ENCODE peak calls at places on chromosomes 16 and 17, in five cellular contexts. K is aorta; S is effector memory CD4-positive, alpha-beta T cell; W is uterus; V is PC-3. Y is an unnamed sample. For H3K36me3, the result is how much of the 10 kb centered on the place peaks cover.

GRCh38 chr17:3985800-3986199 is 21.6 kb upstream of the ATP2A3 start:
- DNase-seq in K (no peak), S (no peak), W (no peak), V (no peak), Y (no peak)

GRCh38 chr17:75079023-75079373 is 8.8 kb upstream of the SLC16A5 start:
- DNase-seq in K (no peak), S (no peak), W (no peak), V (no peak), Y (no peak)

GRCh38 chr16:11836653-11837244 is 14.6 kb downstream of the RSL1D1 start:
- DNase-seq in K (no peak), S (no peak), W (no peak), V (peak), Y (no peak)

GRCh38 chr16:25108054-25108453 is 3.5 kb upstream of the LCMT1 start:
- DNase-seq in K (no peak), S (peak), W (no peak), V (peak), Y (peak)

GRCh38 chr17:53626286-53626685 is 196.4 kb upstream of the KIF2B start:
- DNase-seq in K (no peak), S (no peak), W (no peak), V (peak), Y (no peak)

GRCh38 chr17:12512712-12513355 is 152.9 kb upstream of the MYOCD start:
- DNase-seq in K (no peak), S (no peak), W (no peak), V (no peak), Y (no peak)

GRCh38 chr17:61542027-61542426 is 49.0 kb downstream of the NACA2 start:
- DNase-seq in K (no peak), S (no peak), W (no peak), V (no peak), Y (no peak)

GRCh38 chr16:8826278-8826879 is 28.7 kb downstream of the PMM2 start:
- DNase-seq in K (no peak), S (no peak), W (no peak), V (no peak), Y (no peak)

GRCh38 chr16:89489731-89490385 is 503 bp downstream of the ANKRD11 start:
- DNase-seq in K (no peak), S (no peak), W (peak), V (no peak), Y (no peak)

GRCh38 chr17:15475620-15476354 is 8.4 kb upstream of the CDRT4 start:
- DNase-seq in K (no peak), S (no peak), W (no peak), V (no peak), Y (no peak)

GRCh38 chr16:67537270-67537635 is 8.6 kb downstream of the RIPOR1 start:
- DNase-seq in K (peak), S (peak), W (peak), V (no peak), Y (peak)

GRCh38 chr17:31093866-31094599 is 744 bp upstream of the NF1 start:
- DNase-seq in K (no peak), S (no peak), W (no peak), V (no peak), Y (peak)

GRCh38 chr17:82241183-82241925 is 12.5 kb downstream of the SLC16A3 start:
- DNase-seq in K (peak), S (no peak), W (peak), V (peak), Y (no peak)

GRCh38 chr17:58529275-58529674 is 14.8 kb upstream of the MTMR4 start:
- DNase-seq in K (no peak), S (no peak), W (no peak), V (no peak), Y (no peak)

GRCh38 chr17:65013613-65014391 is 42.7 kb downstream of the GNA13 start:
- DNase-seq in K (no peak), S (no peak), W (no peak), V (peak), Y (no peak)

GRCh38 chr16:30983289-30983889 is 1.6 kb upstream of the HSD3B7 start:
- DNase-seq in K (no peak), S (no peak), W (no peak), V (no peak), Y (no peak)

GRCh38 chr17:29181226-29181625 is 1.0 kb upstream of the MYO18A start:
- DNase-seq in K (no peak), S (no peak), W (no peak), V (no peak), Y (no peak)

GRCh38 chr17:39920218-39921210 is 2.1 kb upstream of the GSDMB start:
- DNase-seq in K (peak), S (peak), W (no peak), V (no peak), Y (peak)

GRCh38 chr17:45029758-45030423 is 21.5 kb downstream of the DCAKD start:
- DNase-seq in K (no peak), S (no peak), W (no peak), V (no peak), Y (no peak)

GRCh38 chr16:69880640-69881133 is 70.4 kb upstream of the CLEC18A start:
- DNase-seq in K (no peak), S (no peak), W (no peak), V (no peak), Y (no peak)

GRCh38 chr17:82615084-82616020 is 32.9 kb downstream of the WDR45B start:
- DNase-seq in K (no peak), S (no peak), W (no peak), V (no peak), Y (no peak)

GRCh38 chr17:5821057-5821456 is 236.7 kb upstream of the NLRP1 start:
- DNase-seq in K (no peak), S (no peak), W (no peak), V (peak), Y (no peak)

GRCh38 chr16:78503501-78504110 is 404.2 kb downstream of the WWOX start:
- DNase-seq in K (no peak), S (peak), W (peak), V (peak), Y (peak)

GRCh38 chr16:28312327-28312726 is 20.0 kb downstream of the SBK1 start:
- DNase-seq in K (no peak), S (no peak), W (no peak), V (no peak), Y (no peak)

GRCh38 chr17:71849783-71850768 is 270.7 kb upstream of the SOX9 start:
- DNase-seq in K (no peak), S (no peak), W (no peak), V (no peak), Y (no peak)
- H3K36me3 ChIP-seq in K (under half), S (under half), W (under half), V (under half), Y (under half)

DNA sequence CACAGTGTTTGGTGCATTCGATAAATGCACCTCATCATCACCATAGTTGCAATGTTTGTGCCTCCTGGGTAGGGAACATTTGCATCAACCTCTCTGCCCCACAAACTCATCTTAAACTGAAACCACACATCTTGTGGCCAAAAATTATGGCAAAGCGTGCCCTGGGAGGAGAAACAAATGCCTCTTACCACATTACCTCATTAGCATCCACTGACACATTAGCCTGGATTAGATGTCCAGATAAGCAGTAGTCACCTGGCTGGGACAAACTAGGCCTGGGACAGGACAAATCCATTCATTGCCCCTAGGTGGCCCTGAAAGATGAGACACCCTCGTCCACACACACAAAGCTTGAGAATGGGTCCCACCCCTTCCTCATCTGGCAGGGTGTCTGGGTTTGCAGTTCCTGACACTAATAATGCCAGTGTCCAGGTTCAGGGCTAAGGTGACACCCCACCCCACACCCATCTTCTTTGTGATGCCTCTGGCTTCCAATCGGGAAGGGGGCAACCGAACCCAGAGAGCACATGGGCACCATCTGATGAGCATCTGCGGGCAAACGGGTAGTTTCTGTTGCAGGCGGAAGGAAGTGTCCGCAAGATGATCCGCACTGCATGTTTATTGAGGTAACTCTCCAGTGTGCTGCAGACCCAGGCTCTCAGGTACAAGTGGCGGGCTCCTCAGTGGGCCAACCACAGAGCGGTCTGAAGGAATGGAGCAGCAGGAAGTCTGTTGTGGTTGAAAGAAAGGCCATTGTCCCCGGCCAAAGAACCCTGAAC is 8.6 kb downstream of the XYLT1 start:
- DNase-seq in K (no peak), S (no peak), W (no peak), V (no peak), Y (no peak)
- H3K36me3 ChIP-seq in K (under half), S (under half), W (under half), V (under half), Y (under half)

DNA sequence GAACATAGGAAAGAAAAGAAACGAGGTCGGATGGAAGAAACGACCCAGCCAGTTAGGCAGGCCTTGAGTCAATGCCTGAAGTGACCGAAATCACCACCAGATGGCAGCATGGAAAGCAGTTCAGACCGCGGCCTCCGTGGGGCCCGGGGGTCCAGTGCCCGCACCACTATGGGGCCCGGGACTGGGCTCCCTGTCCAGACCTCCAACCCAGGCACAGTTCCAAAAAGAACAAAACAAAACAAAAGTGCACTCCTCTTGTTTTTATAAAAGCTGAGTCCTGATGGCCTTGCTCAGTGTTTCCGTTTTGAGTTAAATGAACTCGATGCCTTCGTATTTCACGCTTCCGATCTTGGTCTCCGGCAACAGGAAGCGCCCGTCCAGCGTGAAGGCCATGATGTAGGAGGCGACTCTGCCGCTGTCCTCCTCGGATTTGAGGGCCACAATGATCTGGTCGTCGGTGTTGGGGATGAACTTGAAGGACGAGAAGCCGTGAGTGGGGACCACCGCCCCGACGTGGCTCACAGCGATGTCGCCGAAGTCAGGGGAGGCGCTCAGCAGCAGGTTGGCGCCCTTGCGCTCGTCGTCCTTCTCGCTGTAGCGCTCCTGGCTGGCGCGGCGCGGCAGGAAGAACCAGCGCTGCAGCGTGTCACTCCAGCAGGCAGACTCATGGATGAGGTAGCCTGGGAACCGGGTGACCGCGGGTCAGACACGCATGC is 13.7 kb upstream of the LGALS3BP start:
- DNase-seq in K (peak), S (peak), W (peak), V (peak), Y (no peak)
- H3K36me3 ChIP-seq in K (under half), S (under half), W (under half), V (half or more), Y (under half)

GRCh38 chr16:20838250-20838649 is 31.9 kb downstream of the REXO5 start:
- DNase-seq in K (no peak), S (no peak), W (no peak), V (no peak), Y (no peak)

GRCh38 chr16:20830372-20830771 is 24.0 kb downstream of the REXO5 start:
- DNase-seq in K (no peak), S (no peak), W (no peak), V (no peak), Y (no peak)

DNA sequence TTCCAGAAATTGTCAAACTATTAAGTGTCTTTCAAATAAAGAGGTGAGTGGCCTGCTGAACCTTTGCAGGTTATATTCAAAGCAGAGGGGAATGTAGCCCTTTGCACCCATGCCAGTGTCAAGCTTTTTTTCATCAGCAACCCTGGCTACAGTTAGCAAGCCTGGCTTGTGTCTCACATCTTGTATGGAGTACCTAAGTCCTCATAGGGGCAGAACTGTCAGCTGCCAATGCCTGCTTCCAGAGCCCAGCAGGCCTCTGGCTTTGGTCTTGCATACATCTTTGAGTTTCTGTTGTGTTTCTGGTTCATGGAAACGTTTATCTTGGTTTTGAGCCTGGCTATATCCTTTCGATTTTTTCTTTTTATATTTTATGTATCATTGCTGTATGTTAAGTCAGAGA is 26.8 kb downstream of the REXO5 start:
- DNase-seq in K (no peak), S (no peak), W (no peak), V (no peak), Y (no peak)
- H3K36me3 ChIP-seq in K (under half), S (under half), W (under half), V (under half), Y (under half)

DNA sequence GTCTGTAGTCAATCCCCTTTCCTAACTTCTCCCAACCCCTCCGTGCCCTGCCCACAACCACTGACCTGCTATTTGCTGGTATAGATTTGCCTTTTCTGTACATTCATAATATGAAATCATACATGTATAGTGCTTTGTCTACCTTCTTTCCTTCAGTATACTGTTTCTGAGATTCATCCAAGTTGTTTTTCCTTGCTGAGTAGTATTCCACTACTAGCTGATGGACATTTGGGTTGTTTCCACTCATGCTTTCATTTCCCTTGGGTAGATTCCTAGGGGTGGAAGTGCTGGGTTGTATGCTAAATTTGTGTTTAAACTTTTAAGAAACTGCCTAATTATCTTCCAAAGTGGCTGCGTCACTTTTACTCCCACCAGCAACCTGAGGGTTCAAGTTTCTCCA is 27.7 kb downstream of the CSNK2A2 start:
- DNase-seq in K (no peak), S (no peak), W (no peak), V (no peak), Y (no peak)
- H3K36me3 ChIP-seq in K (under half), S (half or more), W (under half), V (under half), Y (under half)

GRCh38 chr17:59650642-59651041 is 30.9 kb downstream of the CLTC start:
- DNase-seq in K (no peak), S (no peak), W (no peak), V (no peak), Y (no peak)

GRCh38 chr17:59647288-59647687 is 27.6 kb downstream of the CLTC start:
- DNase-seq in K (no peak), S (no peak), W (no peak), V (no peak), Y (no peak)

GRCh38 chr17:59651346-59651745 is 31.7 kb downstream of the CLTC start:
- DNase-seq in K (no peak), S (no peak), W (no peak), V (peak), Y (peak)

GRCh38 chr17:59652119-59652518 is 32.4 kb downstream of the CLTC start:
- DNase-seq in K (no peak), S (no peak), W (no peak), V (peak), Y (no peak)

GRCh38 chr17:59649886-59650285 is 30.2 kb downstream of the CLTC start:
- DNase-seq in K (no peak), S (no peak), W (no peak), V (no peak), Y (no peak)
- H3K36me3 ChIP-seq in K (under half), S (half or more), W (under half), V (half or more), Y (under half)